ENCODE peak calls at places on chromosome 7, in eight cellular contexts. One of them, this sample, is unnamed.

GRCh38 chr7:73520673-73521635 is 1.1 kb downstream of the BAZ1B start:
- DNase-seq in small intestine: no peak
- DNase-seq in pancreas: no peak
- DNase-seq in AG04450: no peak
- DNase-seq in CD4-positive, alpha-beta T cell: no peak
- DNase-seq in activated naive CD4-positive, alpha-beta T cell: no peak
- DNase-seq in MCF 10A: peak; percentile 16
- DNase-seq in bronchial epithelial cell: peak; percentile 22
- DNase-seq in this sample: no peak

GRCh38 chr7:115271332-115272235 is 349.7 kb downstream of the MDFIC start:
- DNase-seq in activated naive CD4-positive, alpha-beta T cell: no peak
- DNase-seq in MCF 10A: no peak
- DNase-seq in bronchial epithelial cell: no peak
- DNase-seq in pancreas: no peak
- DNase-seq in CD4-positive, alpha-beta T cell: no peak
- DNase-seq in small intestine: no peak
- DNase-seq in AG04450: peak; percentile 47
- DNase-seq in this sample: no peak

GRCh38 chr7:52842192-52842900 is 193.1 kb upstream of the POM121L12 start:
- DNase-seq in bronchial epithelial cell: no peak
- DNase-seq in CD4-positive, alpha-beta T cell: no peak
- DNase-seq in small intestine: no peak
- DNase-seq in activated naive CD4-positive, alpha-beta T cell: no peak
- DNase-seq in MCF 10A: no peak
- DNase-seq in pancreas: no peak
- DNase-seq in AG04450: no peak
- DNase-seq in this sample: no peak

GRCh38 chr7:55020481-55020871 is 1.7 kb downstream of the EGFR start:
- DNase-seq in AG04450: no peak
- DNase-seq in small intestine: peak; percentile 65
- DNase-seq in MCF 10A: peak; percentile 98
- DNase-seq in bronchial epithelial cell: peak; percentile 93
- DNase-seq in pancreas: peak; percentile 61
- DNase-seq in CD4-positive, alpha-beta T cell: no peak
- DNase-seq in activated naive CD4-positive, alpha-beta T cell: no peak
- DNase-seq in this sample: no peak

GRCh38 chr7:104552102-104552501 is 223.7 kb downstream of the LHFPL3 start:
- DNase-seq in activated naive CD4-positive, alpha-beta T cell: no peak
- DNase-seq in small intestine: peak; percentile 16
- DNase-seq in pancreas: peak; percentile 14
- DNase-seq in AG04450: no peak
- DNase-seq in CD4-positive, alpha-beta T cell: no peak
- DNase-seq in bronchial epithelial cell: peak; percentile 42
- DNase-seq in MCF 10A: peak; percentile 86
- DNase-seq in this sample: no peak

GRCh38 chr7:97499204-97499603 is 232.7 kb upstream of the TAC1 start:
- DNase-seq in MCF 10A: peak; percentile 56
- DNase-seq in small intestine: peak; percentile 58
- DNase-seq in activated naive CD4-positive, alpha-beta T cell: no peak
- DNase-seq in AG04450: no peak
- DNase-seq in bronchial epithelial cell: peak; percentile 46
- DNase-seq in CD4-positive, alpha-beta T cell: no peak
- DNase-seq in pancreas: peak; percentile 11
- DNase-seq in this sample: no peak

GRCh38 chr7:43537765-43538403 is 45.0 kb upstream of the STK17A start:
- DNase-seq in MCF 10A: no peak
- DNase-seq in AG04450: no peak
- DNase-seq in CD4-positive, alpha-beta T cell: no peak
- DNase-seq in small intestine: no peak
- DNase-seq in bronchial epithelial cell: no peak
- DNase-seq in activated naive CD4-positive, alpha-beta T cell: no peak
- DNase-seq in pancreas: no peak
- DNase-seq in this sample: no peak

GRCh38 chr7:27164381-27165088 is 802 bp downstream of the HOXA9 start:
- DNase-seq in activated naive CD4-positive, alpha-beta T cell: no peak
- DNase-seq in pancreas: no peak
- DNase-seq in small intestine: no peak
- DNase-seq in MCF 10A: peak; percentile 61
- DNase-seq in AG04450: no peak
- DNase-seq in bronchial epithelial cell: no peak
- DNase-seq in CD4-positive, alpha-beta T cell: no peak
- DNase-seq in this sample: no peak

GRCh38 chr7:2210551-2211258 is 22.0 kb downstream of the MAD1L1 start:
- DNase-seq in CD4-positive, alpha-beta T cell: no peak
- DNase-seq in pancreas: no peak
- DNase-seq in MCF 10A: no peak
- DNase-seq in small intestine: no peak
- DNase-seq in activated naive CD4-positive, alpha-beta T cell: no peak
- DNase-seq in bronchial epithelial cell: no peak
- DNase-seq in AG04450: no peak
- DNase-seq in this sample: no peak

GRCh38 chr7:1639071-1639470 is 31.0 kb upstream of the ELFN1 start:
- DNase-seq in pancreas: no peak
- DNase-seq in MCF 10A: no peak
- DNase-seq in small intestine: no peak
- DNase-seq in AG04450: no peak
- DNase-seq in CD4-positive, alpha-beta T cell: no peak
- DNase-seq in bronchial epithelial cell: no peak
- DNase-seq in activated naive CD4-positive, alpha-beta T cell: no peak
- DNase-seq in this sample: no peak

GRCh38 chr7:130277763-130278643 is 11.3 kb downstream of the CPA2 start:
- DNase-seq in activated naive CD4-positive, alpha-beta T cell: no peak
- DNase-seq in pancreas: peak; percentile 70
- DNase-seq in MCF 10A: peak; percentile 55
- DNase-seq in small intestine: peak; percentile 4
- DNase-seq in bronchial epithelial cell: peak; percentile 59
- DNase-seq in CD4-positive, alpha-beta T cell: no peak
- DNase-seq in AG04450: no peak
- DNase-seq in this sample: no peak

GRCh38 chr7:19117081-19117869 is at the start of gene TWIST1:
- DNase-seq in MCF 10A: peak; percentile 68
- DNase-seq in CD4-positive, alpha-beta T cell: no peak
- DNase-seq in small intestine: no peak
- DNase-seq in AG04450: peak; percentile 86
- DNase-seq in pancreas: no peak
- DNase-seq in bronchial epithelial cell: no peak
- DNase-seq in activated naive CD4-positive, alpha-beta T cell: no peak
- DNase-seq in this sample: no peak

GRCh38 chr7:108134486-108134885 is 4.3 kb upstream of the LAMB4 start:
- DNase-seq in small intestine: no peak
- DNase-seq in pancreas: no peak
- DNase-seq in MCF 10A: no peak
- DNase-seq in AG04450: no peak
- DNase-seq in CD4-positive, alpha-beta T cell: no peak
- DNase-seq in activated naive CD4-positive, alpha-beta T cell: no peak
- DNase-seq in bronchial epithelial cell: no peak
- DNase-seq in this sample: no peak

GRCh38 chr7:50637725-50638643 is 72.8 kb upstream of the DDC start:
- DNase-seq in AG04450: no peak
- DNase-seq in activated naive CD4-positive, alpha-beta T cell: no peak
- DNase-seq in pancreas: no peak
- DNase-seq in bronchial epithelial cell: no peak
- DNase-seq in CD4-positive, alpha-beta T cell: no peak
- DNase-seq in MCF 10A: no peak
- DNase-seq in small intestine: no peak
- DNase-seq in this sample: no peak

GRCh38 chr7:155917836-155918385 is 105.6 kb upstream of the SHH start:
- DNase-seq in AG04450: no peak
- DNase-seq in activated naive CD4-positive, alpha-beta T cell: no peak
- DNase-seq in MCF 10A: peak; percentile 12
- DNase-seq in small intestine: no peak
- DNase-seq in pancreas: no peak
- DNase-seq in bronchial epithelial cell: no peak
- DNase-seq in CD4-positive, alpha-beta T cell: no peak
- DNase-seq in this sample: no peak

GRCh38 chr7:44073664-44074348 is 8.4 kb upstream of the PGAM2 start:
- DNase-seq in CD4-positive, alpha-beta T cell: no peak
- DNase-seq in AG04450: no peak
- DNase-seq in small intestine: peak; percentile 92
- DNase-seq in bronchial epithelial cell: peak; percentile 76
- DNase-seq in pancreas: peak; percentile 78
- DNase-seq in MCF 10A: peak; percentile 87
- DNase-seq in activated naive CD4-positive, alpha-beta T cell: no peak
- DNase-seq in this sample: no peak

GRCh38 chr7:47444376-47445098 is 137.4 kb downstream of the TNS3 start:
- DNase-seq in small intestine: peak; percentile 21
- DNase-seq in AG04450: no peak
- DNase-seq in MCF 10A: peak; percentile 38
- DNase-seq in pancreas: peak; percentile 54
- DNase-seq in CD4-positive, alpha-beta T cell: no peak
- DNase-seq in bronchial epithelial cell: peak; percentile 35
- DNase-seq in activated naive CD4-positive, alpha-beta T cell: no peak
- DNase-seq in this sample: no peak

GRCh38 chr7:122310119-122311021 is 5.8 kb upstream of the FEZF1 start:
- DNase-seq in small intestine: no peak
- DNase-seq in bronchial epithelial cell: no peak
- DNase-seq in CD4-positive, alpha-beta T cell: no peak
- DNase-seq in pancreas: no peak
- DNase-seq in MCF 10A: no peak
- DNase-seq in activated naive CD4-positive, alpha-beta T cell: no peak
- DNase-seq in AG04450: no peak
- DNase-seq in this sample: no peak

GRCh38 chr7:113217314-113217713 is 99.0 kb upstream of the SMIM30 start:
- DNase-seq in CD4-positive, alpha-beta T cell: no peak
- DNase-seq in AG04450: no peak
- DNase-seq in bronchial epithelial cell: no peak
- DNase-seq in small intestine: no peak
- DNase-seq in activated naive CD4-positive, alpha-beta T cell: no peak
- DNase-seq in pancreas: no peak
- DNase-seq in MCF 10A: no peak
- DNase-seq in this sample: no peak

GRCh38 chr7:29795696-29796095 is 10.6 kb upstream of the WIPF3 start:
- DNase-seq in AG04450: no peak
- DNase-seq in small intestine: no peak
- DNase-seq in activated naive CD4-positive, alpha-beta T cell: no peak
- DNase-seq in pancreas: no peak
- DNase-seq in bronchial epithelial cell: no peak
- DNase-seq in CD4-positive, alpha-beta T cell: no peak
- DNase-seq in MCF 10A: no peak
- DNase-seq in this sample: no peak

GRCh38 chr7:38756521-38756920 is 125.3 kb upstream of the AMPH start:
- DNase-seq in bronchial epithelial cell: no peak
- DNase-seq in AG04450: no peak
- DNase-seq in activated naive CD4-positive, alpha-beta T cell: no peak
- DNase-seq in pancreas: no peak
- DNase-seq in small intestine: no peak
- DNase-seq in CD4-positive, alpha-beta T cell: no peak
- DNase-seq in MCF 10A: peak; percentile 24
- DNase-seq in this sample: no peak

GRCh38 chr7:3461923-3462322 is 160.9 kb downstream of the SDK1 start:
- DNase-seq in MCF 10A: no peak
- DNase-seq in AG04450: no peak
- DNase-seq in pancreas: no peak
- DNase-seq in activated naive CD4-positive, alpha-beta T cell: peak; percentile 51
- DNase-seq in small intestine: peak; percentile 29
- DNase-seq in CD4-positive, alpha-beta T cell: peak; percentile 67
- DNase-seq in bronchial epithelial cell: no peak
- DNase-seq in this sample: no peak

GRCh38 chr7:94243312-94243711 is 151.4 kb upstream of the COL1A2 start:
- DNase-seq in AG04450: no peak
- DNase-seq in pancreas: no peak
- DNase-seq in activated naive CD4-positive, alpha-beta T cell: no peak
- DNase-seq in CD4-positive, alpha-beta T cell: no peak
- DNase-seq in MCF 10A: no peak
- DNase-seq in bronchial epithelial cell: no peak
- DNase-seq in small intestine: no peak
- DNase-seq in this sample: no peak

GRCh38 chr7:134947329-134947728 is 39.0 kb upstream of the AGBL3 start:
- DNase-seq in activated naive CD4-positive, alpha-beta T cell: no peak
- DNase-seq in small intestine: no peak
- DNase-seq in pancreas: no peak
- DNase-seq in AG04450: no peak
- DNase-seq in CD4-positive, alpha-beta T cell: no peak
- DNase-seq in MCF 10A: no peak
- DNase-seq in bronchial epithelial cell: no peak
- DNase-seq in this sample: no peak

GRCh38 chr7:7972128-7972527 is 3.5 kb downstream of the GLCCI1 start:
- DNase-seq in MCF 10A: no peak
- DNase-seq in small intestine: no peak
- DNase-seq in activated naive CD4-positive, alpha-beta T cell: no peak
- DNase-seq in CD4-positive, alpha-beta T cell: no peak
- DNase-seq in AG04450: no peak
- DNase-seq in pancreas: no peak
- DNase-seq in bronchial epithelial cell: no peak
- DNase-seq in this sample: no peak

GRCh38 chr7:101753316-101753715 is 64.1 kb upstream of the CUX1 start:
- DNase-seq in activated naive CD4-positive, alpha-beta T cell: no peak
- DNase-seq in bronchial epithelial cell: no peak
- DNase-seq in CD4-positive, alpha-beta T cell: no peak
- DNase-seq in small intestine: no peak
- DNase-seq in pancreas: no peak
- DNase-seq in MCF 10A: no peak
- DNase-seq in AG04450: no peak
- DNase-seq in this sample: no peak

GRCh38 chr7:5396999-5397656 is 26.5 kb downstream of the TNRC18 start:
- DNase-seq in pancreas: peak; percentile 56
- DNase-seq in small intestine: peak; percentile 75
- DNase-seq in MCF 10A: peak; percentile 97
- DNase-seq in bronchial epithelial cell: peak; percentile 95
- DNase-seq in CD4-positive, alpha-beta T cell: peak; percentile 79
- DNase-seq in AG04450: peak; percentile 57
- DNase-seq in activated naive CD4-positive, alpha-beta T cell: peak; percentile 78
- DNase-seq in this sample: peak; percentile 73

GRCh38 chr7:83166781-83167180 is 4.1 kb upstream of the PCLO start:
- DNase-seq in CD4-positive, alpha-beta T cell: no peak
- DNase-seq in bronchial epithelial cell: no peak
- DNase-seq in AG04450: no peak
- DNase-seq in pancreas: no peak
- DNase-seq in small intestine: no peak
- DNase-seq in activated naive CD4-positive, alpha-beta T cell: no peak
- DNase-seq in MCF 10A: no peak
- DNase-seq in this sample: no peak

GRCh38 chr7:157543276-157543675 is 206.5 kb downstream of the DNAJB6 start:
- DNase-seq in small intestine: no peak
- DNase-seq in bronchial epithelial cell: no peak
- DNase-seq in AG04450: no peak
- DNase-seq in pancreas: no peak
- DNase-seq in activated naive CD4-positive, alpha-beta T cell: no peak
- DNase-seq in CD4-positive, alpha-beta T cell: no peak
- DNase-seq in MCF 10A: no peak
- DNase-seq in this sample: no peak

This sample was measured in NCI-H2107.